ENCODE peak calls at places on chromosomes 3 and 15, in six cellular contexts. One of them, this sample, is unnamed.

GRCh38 chr3:67605377-67605776 is 49.0 kb downstream of the SUCLG2 start:
- DNase-seq in PC-3: peak; percentile 69
- DNase-seq in H9: no peak
- DNase-seq in right cardiac atrium: no peak
- DNase-seq in testis: no peak
- DNase-seq in psoas muscle: no peak
- DNase-seq in this sample: no peak

GRCh38 chr3:196975349-196975748 is 6.7 kb upstream of the PIGZ start:
- DNase-seq in right cardiac atrium: no peak
- DNase-seq in PC-3: no peak
- DNase-seq in testis: no peak
- DNase-seq in psoas muscle: no peak
- DNase-seq in H9: no peak
- DNase-seq in this sample: no peak

GRCh38 chr3:120048355-120048754 is 45.9 kb downstream of the GSK3B start:
- DNase-seq in H9: no peak
- DNase-seq in right cardiac atrium: no peak
- DNase-seq in psoas muscle: no peak
- DNase-seq in testis: no peak
- DNase-seq in PC-3: no peak
- DNase-seq in this sample: no peak

GRCh38 chr3:197499427-197499826 is 56.3 kb downstream of the BDH1 start:
- DNase-seq in PC-3: peak; percentile 96
- DNase-seq in right cardiac atrium: no peak
- DNase-seq in H9: no peak
- DNase-seq in psoas muscle: no peak
- DNase-seq in testis: no peak
- DNase-seq in this sample: no peak

GRCh38 chr3:61687206-61687605 is 125.8 kb downstream of the PTPRG start:
- DNase-seq in testis: no peak
- DNase-seq in right cardiac atrium: no peak
- DNase-seq in PC-3: no peak
- DNase-seq in psoas muscle: no peak
- DNase-seq in H9: no peak
- DNase-seq in this sample: no peak

GRCh38 chr15:58555168-58556027 is 123.6 kb downstream of the LIPC start:
- DNase-seq in right cardiac atrium: no peak
- DNase-seq in PC-3: no peak
- DNase-seq in psoas muscle: no peak
- DNase-seq in H9: peak; percentile 65
- DNase-seq in testis: no peak
- DNase-seq in this sample: no peak

GRCh38 chr3:141421639-141422319 is 53.5 kb downstream of the ZBTB38 start:
- DNase-seq in right cardiac atrium: no peak
- DNase-seq in testis: no peak
- DNase-seq in psoas muscle: no peak
- DNase-seq in H9: no peak
- DNase-seq in PC-3: peak; percentile 68
- DNase-seq in this sample: no peak

GRCh38 chr3:152707314-152707713 is 127.6 kb upstream of the P2RY1 start:
- DNase-seq in H9: no peak
- DNase-seq in testis: no peak
- DNase-seq in PC-3: no peak
- DNase-seq in right cardiac atrium: no peak
- DNase-seq in psoas muscle: no peak
- DNase-seq in this sample: no peak

GRCh38 chr15:57618325-57618724 is 26.6 kb downstream of the MYZAP start:
- DNase-seq in PC-3: no peak
- DNase-seq in psoas muscle: no peak
- DNase-seq in testis: no peak
- DNase-seq in right cardiac atrium: no peak
- DNase-seq in H9: no peak
- DNase-seq in this sample: no peak

GRCh38 chr3:179768080-179768479 is 115.2 kb downstream of the USP13 start:
- DNase-seq in H9: peak; percentile 50
- DNase-seq in testis: peak; percentile 22
- DNase-seq in PC-3: peak; percentile 90
- DNase-seq in psoas muscle: no peak
- DNase-seq in right cardiac atrium: no peak
- DNase-seq in this sample: no peak

GRCh38 chr3:134809412-134810051 is 14.5 kb downstream of the EPHB1 start:
- DNase-seq in H9: no peak
- DNase-seq in psoas muscle: no peak
- DNase-seq in right cardiac atrium: no peak
- DNase-seq in PC-3: no peak
- DNase-seq in testis: no peak
- DNase-seq in this sample: no peak

GRCh38 chr3:177441813-177442646 is 244.7 kb upstream of the TBL1XR1 start:
- DNase-seq in psoas muscle: no peak
- DNase-seq in PC-3: no peak
- DNase-seq in H9: no peak
- DNase-seq in testis: no peak
- DNase-seq in right cardiac atrium: no peak
- DNase-seq in this sample: no peak

GRCh38 chr3:5994651-5995050 is 807.1 kb downstream of the EDEM1 start:
- DNase-seq in testis: no peak
- DNase-seq in psoas muscle: no peak
- DNase-seq in PC-3: no peak
- DNase-seq in right cardiac atrium: no peak
- DNase-seq in H9: no peak
- DNase-seq in this sample: no peak
- H3K9me3 ChIP-seq in testis: no peaks in the 10 kb centered on the region
- H3K9me3 ChIP-seq in psoas muscle: no peaks in the 10 kb centered on the region
- H3K9me3 ChIP-seq in PC-3: peaks cover 5% of the 10 kb centered on the region
- H3K9me3 ChIP-seq in right cardiac atrium: no peaks in the 10 kb centered on the region
- H3K9me3 ChIP-seq in H9: no peaks in the 10 kb centered on the region
- H3K9me3 ChIP-seq in this sample: no peaks in the 10 kb centered on the region

GRCh38 chr15:86690566-86690965 is 610.9 kb downstream of the AGBL1 start:
- DNase-seq in H9: no peak
- DNase-seq in right cardiac atrium: no peak
- DNase-seq in psoas muscle: no peak
- DNase-seq in testis: no peak
- DNase-seq in PC-3: peak; percentile 15
- DNase-seq in this sample: no peak
- H3K9me3 ChIP-seq in H9: no peaks in the 10 kb centered on the region
- H3K9me3 ChIP-seq in right cardiac atrium: no peaks in the 10 kb centered on the region
- H3K9me3 ChIP-seq in psoas muscle: no peaks in the 10 kb centered on the region
- H3K9me3 ChIP-seq in testis: no peaks in the 10 kb centered on the region
- H3K9me3 ChIP-seq in PC-3: no peaks in the 10 kb centered on the region
- H3K9me3 ChIP-seq in this sample: no peaks in the 10 kb centered on the region

GRCh38 chr3:6516143-6516542 is 344.8 kb upstream of the GRM7 start:
- DNase-seq in PC-3: no peak
- DNase-seq in H9: no peak
- DNase-seq in psoas muscle: no peak
- DNase-seq in testis: no peak
- DNase-seq in right cardiac atrium: no peak
- DNase-seq in this sample: no peak

GRCh38 chr3:6524479-6524878 is 336.4 kb upstream of the GRM7 start:
- DNase-seq in psoas muscle: no peak
- DNase-seq in right cardiac atrium: no peak
- DNase-seq in H9: no peak
- DNase-seq in PC-3: no peak
- DNase-seq in testis: no peak
- DNase-seq in this sample: no peak

GRCh38 chr3:6516694-6517093 is 344.2 kb upstream of the GRM7 start:
- DNase-seq in psoas muscle: no peak
- DNase-seq in testis: no peak
- DNase-seq in right cardiac atrium: no peak
- DNase-seq in H9: no peak
- DNase-seq in PC-3: no peak
- DNase-seq in this sample: no peak

DNA sequence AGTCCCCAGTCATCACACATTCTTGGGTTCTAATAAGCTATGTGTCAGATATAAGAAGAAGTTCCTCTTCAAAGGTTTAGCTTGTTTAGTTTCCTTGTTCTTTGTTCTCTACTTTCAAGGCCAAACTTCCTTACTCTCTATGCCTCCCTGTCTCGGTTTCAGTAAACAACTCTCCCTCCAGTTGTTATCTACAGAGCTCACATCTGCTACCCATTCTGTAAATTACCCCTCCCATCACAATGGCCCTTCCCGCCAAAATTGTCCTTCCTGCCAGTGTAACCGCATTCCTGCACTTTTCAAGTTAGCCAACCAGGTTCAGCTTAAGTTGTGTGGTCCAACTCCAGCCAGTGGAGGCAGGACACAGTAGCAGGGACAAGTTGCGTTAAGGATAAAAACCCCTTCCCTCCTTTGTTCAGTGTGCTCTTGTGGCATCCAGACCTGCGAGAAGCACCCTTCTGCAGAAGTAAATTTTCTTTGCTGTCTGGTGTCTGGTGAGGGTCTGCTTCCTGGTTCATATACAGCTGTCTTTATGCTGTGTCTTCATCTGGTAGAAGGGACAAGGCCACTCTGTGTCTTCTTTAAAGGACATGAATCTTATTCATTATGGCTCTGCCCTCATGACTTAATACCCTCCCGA is 342.1 kb upstream of the GRM7 start:
- DNase-seq in PC-3: no peak
- DNase-seq in H9: no peak
- DNase-seq in psoas muscle: no peak
- DNase-seq in testis: no peak
- DNase-seq in right cardiac atrium: no peak
- DNase-seq in this sample: no peak
- H3K9me3 ChIP-seq in PC-3: peaks cover 29% of the 10 kb centered on the region
- H3K9me3 ChIP-seq in H9: no peaks in the 10 kb centered on the region
- H3K9me3 ChIP-seq in psoas muscle: no peaks in the 10 kb centered on the region
- H3K9me3 ChIP-seq in testis: no peaks in the 10 kb centered on the region
- H3K9me3 ChIP-seq in right cardiac atrium: no peaks in the 10 kb centered on the region
- H3K9me3 ChIP-seq in this sample: no peaks in the 10 kb centered on the region

GRCh38 chr3:88092270-88092669 is 33.2 kb downstream of the ZNF654 start:
- DNase-seq in psoas muscle: no peak
- DNase-seq in PC-3: no peak
- DNase-seq in right cardiac atrium: no peak
- DNase-seq in testis: no peak
- DNase-seq in H9: no peak
- DNase-seq in this sample: no peak

GRCh38 chr3:88093266-88093665 is 34.2 kb downstream of the ZNF654 start:
- DNase-seq in right cardiac atrium: no peak
- DNase-seq in PC-3: no peak
- DNase-seq in testis: no peak
- DNase-seq in psoas muscle: no peak
- DNase-seq in H9: no peak
- DNase-seq in this sample: no peak

GRCh38 chr3:88090681-88091080 is 31.6 kb downstream of the ZNF654 start:
- DNase-seq in right cardiac atrium: no peak
- DNase-seq in testis: no peak
- DNase-seq in psoas muscle: no peak
- DNase-seq in H9: no peak
- DNase-seq in PC-3: no peak
- DNase-seq in this sample: no peak
- H3K9me3 ChIP-seq in right cardiac atrium: no peaks in the 10 kb centered on the region
- H3K9me3 ChIP-seq in testis: no peaks in the 10 kb centered on the region
- H3K9me3 ChIP-seq in psoas muscle: no peaks in the 10 kb centered on the region
- H3K9me3 ChIP-seq in H9: no peaks in the 10 kb centered on the region
- H3K9me3 ChIP-seq in PC-3: no peaks in the 10 kb centered on the region
- H3K9me3 ChIP-seq in this sample: no peaks in the 10 kb centered on the region

GRCh38 chr3:157190242-157190876 is 30.4 kb upstream of the CCNL1 start:
- DNase-seq in right cardiac atrium: no peak
- DNase-seq in testis: no peak
- DNase-seq in H9: no peak
- DNase-seq in PC-3: no peak
- DNase-seq in psoas muscle: no peak
- DNase-seq in this sample: no peak
- H3K9me3 ChIP-seq in right cardiac atrium: no peaks in the 10 kb centered on the region
- H3K9me3 ChIP-seq in testis: no peaks in the 10 kb centered on the region
- H3K9me3 ChIP-seq in H9: peaks cover 5% of the 10 kb centered on the region
- H3K9me3 ChIP-seq in PC-3: peaks cover 5% of the 10 kb centered on the region
- H3K9me3 ChIP-seq in psoas muscle: peaks cover 7% of the 10 kb centered on the region
- H3K9me3 ChIP-seq in this sample: peaks cover 15% of the 10 kb centered on the region

This sample was measured in T-helper 17 cell.